ENCODE peak calls at places on chromosome 18, in four cellular contexts. K is K562, U is HepG2, H is H1. L is an unnamed sample.

GRCh38 chr18:69845588-69846506 is 101.8 kb downstream of the CD226 start:
- DNase-seq in K (no peak), U (no peak), H (no peak), L (no peak)

GRCh38 chr18:48133675-48134251 is 203.3 kb upstream of the SMAD2 start:
- DNase-seq in K (no peak), U (no peak), H (no peak), L (no peak)

GRCh38 chr18:23879544-23879943 is 135.0 kb upstream of the TTC39C start:
- DNase-seq in K (no peak), U (no peak), H (no peak), L (no peak)

GRCh38 chr18:1618364-1618763 is 713.7 kb downstream of the ADCYAP1 start:
- DNase-seq in K (no peak), U (no peak), H (no peak), L (no peak)

GRCh38 chr18:58268849-58269248 is 224.8 kb downstream of the NEDD4L start:
- DNase-seq in K (no peak), U (no peak), H (no peak), L (peak)

GRCh38 chr18:5543036-5543671 is 643 bp downstream of the EPB41L3 start:
- DNase-seq in K (no peak), U (no peak), H (peak), L (peak)

GRCh38 chr18:34938102-34938501 is 103.1 kb upstream of the MAPRE2 start:
- DNase-seq in K (no peak), U (no peak), H (no peak), L (no peak)

GRCh38 chr18:49853436-49853835 is 40.1 kb upstream of the ACAA2 start:
- DNase-seq in K (no peak), U (no peak), H (no peak), L (no peak)

GRCh38 chr18:27583021-27583420 is 397.9 kb upstream of the CHST9 start:
- DNase-seq in K (no peak), U (no peak), H (no peak), L (no peak)

GRCh38 chr18:11998182-11998581 is 16.9 kb downstream of the IMPA2 start:
- DNase-seq in K (no peak), U (no peak), H (no peak), L (no peak)

GRCh38 chr18:65017372-65017760 is 733.4 kb upstream of the CDH7 start:
- DNase-seq in K (no peak), U (no peak), H (no peak), L (no peak)

GRCh38 chr18:8751692-8752091 is 46.3 kb downstream of the MTCL1 start:
- DNase-seq in K (no peak), U (no peak), H (no peak), L (no peak)

GRCh38 chr18:2923464-2923863 is 76.7 kb downstream of the EMILIN2 start:
- DNase-seq in K (no peak), U (no peak), H (no peak), L (peak)

GRCh38 chr18:43507842-43508481 is 230.7 kb upstream of the SYT4 start:
- DNase-seq in K (no peak), U (no peak), H (no peak), L (no peak)

GRCh38 chr18:10455726-10456453 is 1.5 kb downstream of the APCDD1 start:
- DNase-seq in K (no peak), U (no peak), H (no peak), L (no peak)

GRCh38 chr18:10454800-10455550 is 540 bp downstream of the APCDD1 start:
- DNase-seq in K (no peak), U (no peak), H (peak), L (peak)

GRCh38 chr18:10453261-10453884 is 1.1 kb upstream of the APCDD1 start:
- DNase-seq in K (no peak), U (no peak), H (peak), L (no peak)

GRCh38 chr18:10456718-10457499 is 2.5 kb downstream of the APCDD1 start:
- DNase-seq in K (no peak), U (no peak), H (no peak), L (no peak)

GRCh38 chr18:10453885-10454772 is at the start of gene APCDD1:
- DNase-seq in K (peak), U (peak), H (peak), L (no peak)
- TF ChIP-seq JUN in K (no peak), U (no peak), H (no peak), L (no peak)

GRCh38 chr18:77092104-77093066 is 40.2 kb downstream of the MBP start:
- DNase-seq in K (no peak), U (no peak), H (no peak), L (no peak)
- TF ChIP-seq POLR2AphosphoS5 in K (no peak), U (no peak), H (no peak), L (no peak)

DNA sequence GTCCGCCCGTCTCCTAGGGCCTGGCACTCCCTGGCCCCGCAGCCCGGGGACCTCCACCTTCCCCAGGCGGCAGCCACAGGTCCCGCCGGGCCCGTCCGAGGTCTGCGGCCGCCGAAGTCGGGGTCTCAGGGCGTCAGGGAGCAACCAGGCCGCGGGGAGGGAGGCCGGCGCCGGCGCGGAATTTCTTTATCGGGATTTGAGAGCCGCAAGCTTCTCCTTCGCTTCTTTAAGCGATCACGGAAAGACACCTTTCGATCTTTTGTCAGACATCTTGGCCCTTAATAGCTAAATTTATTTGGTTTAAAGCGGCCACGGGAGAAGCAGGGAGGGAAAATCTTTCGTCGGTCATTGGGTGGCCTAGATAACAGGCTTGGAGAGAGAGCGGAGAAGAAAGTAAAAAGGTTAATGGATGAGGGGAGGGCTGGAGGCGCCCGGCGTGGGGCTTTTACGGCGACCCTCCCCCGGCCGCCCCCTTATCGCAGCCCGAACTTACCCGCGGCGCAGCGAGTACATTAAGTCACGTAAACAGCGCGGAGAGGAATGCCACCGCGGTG is 4.3 kb upstream of the GATA6 start:
- DNase-seq in K (no peak), U (no peak), H (peak), L (no peak)
- TF ChIP-seq EZH2 in K (no peak), U (no peak), H (peak), L (peak)

GRCh38 chr18:46283895-46284295 is 179.7 kb downstream of the HAUS1 start:
- DNase-seq in K (no peak), U (no peak), H (no peak), L (no peak)

GRCh38 chr18:46281185-46282176 is 177.3 kb downstream of the HAUS1 start:
- DNase-seq in K (peak), U (peak), H (peak), L (peak)

GRCh38 chr18:46283268-46283667 is 179.1 kb downstream of the HAUS1 start:
- DNase-seq in K (no peak), U (no peak), H (no peak), L (no peak)

GRCh38 chr18:46282177-46282570 is 178.0 kb downstream of the HAUS1 start:
- DNase-seq in K (no peak), U (no peak), H (no peak), L (no peak)

GRCh38 chr18:46282646-46283045 is 178.5 kb downstream of the HAUS1 start:
- DNase-seq in K (no peak), U (no peak), H (no peak), L (no peak)
- TF ChIP-seq JUN in K (no peak), U (no peak), H (no peak), L (no peak)

GRCh38 chr18:76264851-76265250 is 230.2 kb downstream of the ZNF516 start:
- DNase-seq in K (no peak), U (no peak), H (no peak), L (no peak)

GRCh38 chr18:76264073-76264472 is 231.0 kb downstream of the ZNF516 start:
- DNase-seq in K (no peak), U (no peak), H (no peak), L (no peak)

GRCh38 chr18:76262956-76263955 is 231.8 kb downstream of the ZNF516 start:
- DNase-seq in K (no peak), U (no peak), H (no peak), L (no peak)

GRCh38 chr18:76266226-76266991 is 228.6 kb downstream of the ZNF516 start:
- DNase-seq in K (no peak), U (no peak), H (no peak), L (no peak)

GRCh38 chr18:76265375-76266225 is 229.4 kb downstream of the ZNF516 start:
- DNase-seq in K (no peak), U (no peak), H (no peak), L (no peak)
- TF ChIP-seq POLR2AphosphoS5 in K (no peak), U (no peak), H (no peak), L (no peak)

GRCh38 chr18:37393221-37393828 is 172.3 kb downstream of the CELF4 start:
- DNase-seq in K (no peak), U (no peak), H (no peak), L (no peak)

GRCh38 chr18:37392648-37393047 is 172.9 kb downstream of the CELF4 start:
- DNase-seq in K (no peak), U (no peak), H (no peak), L (no peak)

GRCh38 chr18:37394610-37394965 is 171.0 kb downstream of the CELF4 start:
- DNase-seq in K (no peak), U (no peak), H (no peak), L (no peak)

GRCh38 chr18:37395138-37395537 is 170.5 kb downstream of the CELF4 start:
- DNase-seq in K (no peak), U (no peak), H (no peak), L (no peak)

DNA sequence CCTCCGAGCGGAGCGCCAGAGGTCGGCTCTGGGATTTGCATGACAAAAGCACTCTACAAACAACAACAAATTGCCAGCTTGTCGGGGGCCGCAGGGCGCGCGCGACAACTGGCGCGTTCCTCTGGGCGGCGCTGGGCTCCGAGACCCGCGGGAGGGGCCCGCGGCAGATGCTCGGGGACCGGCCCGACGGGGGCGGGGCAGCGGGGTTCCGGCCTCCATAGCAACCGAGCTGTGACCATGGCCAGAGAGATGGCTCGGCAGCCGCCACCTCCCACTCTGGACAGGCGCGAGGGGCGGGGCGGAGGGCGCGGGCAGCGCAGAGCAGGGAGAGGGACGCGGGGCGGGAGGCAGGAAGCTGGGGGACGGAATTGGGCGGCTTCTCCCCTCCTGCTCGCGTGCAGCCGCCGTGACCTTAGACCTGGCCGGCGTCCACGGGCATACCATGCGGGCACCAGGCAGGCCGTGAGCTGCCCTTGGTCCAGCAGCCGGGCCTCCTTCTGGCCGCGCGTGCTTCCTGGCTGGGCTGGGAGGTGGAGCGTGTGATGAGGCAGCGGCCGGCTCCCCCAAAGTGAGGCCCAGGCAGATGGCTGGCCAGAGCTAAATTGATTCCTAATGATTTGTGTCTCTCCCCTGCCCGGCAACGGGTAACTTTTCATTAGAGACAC is 171.5 kb downstream of the CELF4 start:
- DNase-seq in K (peak), U (no peak), H (peak), L (peak)
- TF ChIP-seq EZH2 in K (no peak), U (no peak), H (no peak), L (no peak)

DNA sequence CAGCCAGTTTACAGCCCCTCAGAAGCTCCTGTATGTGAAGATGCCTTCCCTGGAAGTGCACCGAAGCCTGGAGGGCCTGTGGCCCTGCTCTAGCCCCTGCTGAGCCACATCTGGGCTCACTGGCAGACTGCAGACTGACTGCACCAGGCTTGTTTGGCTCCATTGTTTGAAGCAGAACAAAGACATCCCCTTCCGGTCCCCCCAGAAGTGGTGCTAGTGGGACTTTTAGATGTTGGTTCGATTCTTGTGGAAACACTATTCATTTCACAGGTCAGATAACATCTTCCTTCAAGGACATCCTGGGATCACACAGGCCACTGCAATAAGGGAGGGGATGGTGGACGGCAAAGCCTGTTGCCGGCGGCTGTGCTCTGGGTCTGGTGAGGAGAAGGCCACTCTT is 57.8 kb upstream of the CBLN2 start:
- DNase-seq in K (no peak), U (no peak), H (no peak), L (no peak)
- TF ChIP-seq JUN in K (no peak), U (no peak), H (no peak), L (no peak)

GRCh38 chr18:4292696-4293095 is 162.4 kb downstream of the DLGAP1 start:
- DNase-seq in K (no peak), U (no peak), H (no peak), L (no peak)
- TF ChIP-seq POLR2AphosphoS5 in K (no peak), U (no peak), H (no peak), L (no peak)

DNA sequence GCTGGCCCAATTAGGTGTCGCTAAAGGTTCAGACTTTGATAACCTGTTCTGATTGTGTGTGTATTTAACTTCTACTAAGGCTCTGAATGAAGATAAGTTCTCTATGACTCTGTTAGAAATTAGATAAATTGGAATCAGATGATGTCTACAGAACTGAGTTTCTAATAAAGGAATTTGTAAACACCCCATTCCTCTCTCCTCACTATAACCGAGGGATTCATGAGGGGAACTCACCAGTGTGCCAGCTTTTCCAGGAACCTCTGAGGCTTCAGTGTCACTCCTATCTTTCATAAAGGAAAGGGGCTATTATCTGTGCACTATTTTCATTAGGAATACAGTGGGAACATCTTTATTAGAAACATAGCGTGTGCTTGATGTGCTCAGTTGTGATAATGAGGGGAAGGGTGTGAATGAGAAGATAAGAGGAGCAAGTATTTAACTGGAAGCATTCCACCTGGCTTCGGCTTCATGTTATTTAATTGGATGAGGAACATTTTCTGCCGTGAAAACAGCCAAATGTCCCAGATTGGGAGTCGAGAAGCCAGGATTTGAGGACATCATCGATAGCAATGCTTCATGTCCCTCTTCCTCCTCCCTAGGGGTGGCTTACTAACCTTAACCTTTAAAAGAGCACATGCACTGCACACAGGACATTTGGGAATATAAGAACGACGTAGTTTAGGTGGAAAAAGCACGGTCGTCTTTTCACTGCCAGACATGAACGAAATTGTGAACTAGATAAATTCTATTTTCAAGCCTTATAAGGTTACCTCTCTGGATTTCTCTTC is 84.8 kb upstream of the TCF4 start:
- DNase-seq in K (no peak), U (no peak), H (no peak), L (no peak)
- TF ChIP-seq EZH2 in K (no peak), U (no peak), H (no peak), L (no peak)

DNA sequence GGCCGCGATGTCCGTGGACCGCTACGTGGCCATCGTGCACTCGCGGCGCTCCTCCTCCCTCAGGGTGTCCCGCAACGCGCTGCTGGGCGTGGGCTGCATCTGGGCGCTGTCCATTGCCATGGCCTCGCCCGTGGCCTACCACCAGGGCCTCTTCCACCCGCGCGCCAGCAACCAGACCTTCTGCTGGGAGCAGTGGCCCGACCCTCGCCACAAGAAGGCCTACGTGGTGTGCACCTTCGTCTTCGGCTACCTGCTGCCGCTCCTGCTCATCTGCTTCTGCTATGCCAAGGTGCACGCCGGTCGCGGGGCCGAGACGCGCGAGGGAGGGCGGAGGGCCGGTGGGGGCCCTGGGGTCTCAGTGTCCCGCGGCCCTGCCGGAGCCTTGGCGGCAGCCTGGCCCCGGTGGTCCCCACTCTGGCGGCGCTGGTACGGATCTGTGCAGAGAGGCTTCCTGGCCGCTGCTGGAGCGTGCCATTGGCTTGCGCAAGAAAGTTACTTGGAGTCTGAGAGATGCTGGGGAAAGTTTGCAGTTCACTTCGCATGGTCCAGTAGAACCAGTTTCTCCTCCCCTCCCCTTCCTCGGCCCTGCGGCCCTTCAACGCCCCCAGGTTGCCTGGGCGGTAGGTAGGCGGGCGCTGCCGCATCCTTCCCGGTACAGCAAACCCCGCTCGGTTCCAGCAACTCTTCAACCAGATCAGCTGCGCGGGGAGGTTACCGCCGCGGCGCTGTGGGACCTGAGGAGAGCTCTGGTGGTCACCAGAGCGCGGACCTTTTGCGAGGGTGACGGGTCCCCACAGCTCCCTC is 1.5 kb downstream of the GALR1 start:
- DNase-seq in K (no peak), U (no peak), H (peak), L (no peak)
- TF ChIP-seq JUN in K (no peak), U (no peak), H (no peak), L (no peak)

L was measured in endothelial cell of umbilical vein.